ENCODE peak calls at places on chromosomes 6 and 20, in six cellular contexts. H is tibial artery; M is activated T-cell treated with anti-CD3 and anti-CD28 coated beads for 1 hour; S is NCI-H2081; T is nephron progenitor cell; N is activated CD8-positive, alpha-beta memory T cell treated with anti-CD3 and anti-CD28 coated beads for 24 hours. U is an unnamed sample.

GRCh38 chr20:22389836-22390542 is 194.4 kb downstream of the FOXA2 start:
- DNase-seq in H (no peak), M (no peak), S (peak), T (no peak), N (no peak), U (peak)

GRCh38 chr20:38395165-38395564 is 40.0 kb downstream of the SNHG17 start:
- DNase-seq in H (no peak), M (no peak), S (no peak), T (no peak), N (no peak), U (no peak)

GRCh38 chr6:140436023-140436811 is 1061.8 kb upstream of the CITED2 start:
- DNase-seq in H (no peak), M (no peak), S (no peak), T (no peak), N (no peak), U (no peak)

GRCh38 chr6:21024621-21025020 is 490.4 kb downstream of the CDKAL1 start:
- DNase-seq in H (no peak), M (no peak), S (no peak), T (no peak), N (no peak), U (no peak)

GRCh38 chr20:8431538-8432434 is 299.7 kb downstream of the PLCB1 start:
- DNase-seq in H (no peak), M (no peak), S (peak), T (no peak), N (no peak), U (peak)

GRCh38 chr6:31838968-31839367 is 11.4 kb downstream of the HSPA1B start:
- DNase-seq in H (no peak), M (no peak), S (no peak), T (no peak), N (no peak), U (no peak)

GRCh38 chr20:19815553-19815991 is 57.5 kb downstream of the RIN2 start:
- DNase-seq in H (peak), M (no peak), S (no peak), T (peak), N (no peak), U (no peak)

GRCh38 chr6:163709693-163710092 is 295.2 kb downstream of the QKI start:
- DNase-seq in H (no peak), M (no peak), S (no peak), T (no peak), N (no peak), U (no peak)

GRCh38 chr6:15551798-15552197 is 111.0 kb downstream of the DTNBP1 start:
- DNase-seq in H (no peak), M (no peak), S (peak), T (peak), N (no peak), U (peak)

GRCh38 chr6:2763876-2764540 is 1.2 kb upstream of the WRNIP1 start:
- DNase-seq in H (no peak), M (no peak), S (no peak), T (no peak), N (no peak), U (peak)

GRCh38 chr6:113595921-113596376 is 261.2 kb upstream of the MARCKS start:
- DNase-seq in H (no peak), M (no peak), S (peak), T (no peak), N (no peak), U (no peak)

GRCh38 chr6:84892666-84893065 is 128.3 kb upstream of the TBX18 start:
- DNase-seq in H (no peak), M (no peak), S (no peak), T (no peak), N (no peak), U (no peak)

U was measured in thyroid gland.